ENCODE peak calls at places on chromosomes 6 and 20, in six cellular contexts. L, X, F, M, O and Y are unnamed samples.
A peak's percentile ranks its signal among the peaks of the same experiment; 100 is the strongest.

GRCh38 chr20:32360333-32360634 is 2.2 kb downstream of the ASXL1 start:
- DNase-seq in L (no peak), X (no peak), F (no peak), M (no peak), O (no peak), Y (no peak)

GRCh38 chr20:15740046-15740775 is 833.0 kb downstream of the KIF16B start:
- DNase-seq in L (no peak), X (no peak), F (no peak), M (no peak), O (no peak), Y (no peak)

GRCh38 chr20:5212897-5213296 is 86.1 kb downstream of the CDS2 start:
- DNase-seq in L (no peak), X (no peak), F (no peak), M (no peak), O (no peak), Y (no peak)

GRCh38 chr6:41457303-41457670 is 88.9 kb upstream of the FOXP4 start:
- DNase-seq in L (no peak), X (no peak), F (no peak), M (no peak), O (no peak), Y (no peak)

GRCh38 chr6:80618953-80619352 is 512.5 kb downstream of the BCKDHB start:
- DNase-seq in L (no peak), X (no peak), F (no peak), M (no peak), O (no peak), Y (no peak)

GRCh38 chr20:59933849-59934585 is 580 bp upstream of the SYCP2 start:
- DNase-seq in L (peak; percentile 84), X (peak; percentile 92), F (peak; percentile 87), M (no peak), O (peak; percentile 86), Y (peak; percentile 79)

GRCh38 chr20:22941550-22941949 is 93.6 kb upstream of the SSTR4 start:
- DNase-seq in L (no peak), X (no peak), F (no peak), M (no peak), O (no peak), Y (no peak)

GRCh38 chr6:20866940-20867630 is 332.8 kb downstream of the CDKAL1 start:
- DNase-seq in L (no peak), X (no peak), F (no peak), M (no peak), O (no peak), Y (no peak)

GRCh38 chr20:53364617-53365016 is 229.0 kb downstream of the ZNF217 start:
- DNase-seq in L (no peak), X (no peak), F (no peak), M (no peak), O (no peak), Y (no peak)

GRCh38 chr6:122799916-122800701 is 11.1 kb downstream of the SMPDL3A start:
- DNase-seq in L (no peak), X (no peak), F (no peak), M (no peak), O (no peak), Y (no peak)

GRCh38 chr6:118660218-118660569 is 8.8 kb upstream of the CEP85L start:
- DNase-seq in L (no peak), X (no peak), F (no peak), M (peak; percentile 94), O (no peak), Y (peak; percentile 38)

GRCh38 chr6:2108700-2109306 is 136.6 kb downstream of the GMDS start:
- DNase-seq in L (no peak), X (no peak), F (no peak), M (peak; percentile 69), O (no peak), Y (no peak)